ENCODE peak calls at places on chromosomes 3 and 15, in six cellular contexts. One of them, this sample, is unnamed.

GRCh38 chr3:61687206-61687605 is 125.8 kb downstream of the PTPRG start:
- DNase-seq in coronary artery: no peak
- DNase-seq in Peyer's patch: no peak
- DNase-seq in activated gamma-delta T cell treated with Interleukin-2 at 50 U/mL for 16 hours: no peak
- DNase-seq in natural killer cell treated with Interleukin-12 subunit alpha and Interleukin-12 subunit beta and Interleukin-15 and Interleukin-18, amount 100 ng/mL, for 72 hours: no peak
- DNase-seq in foreskin keratinocyte: no peak
- DNase-seq in this sample: no peak

GRCh38 chr3:171842864-171843511 is at the start of gene TMEM212:
- DNase-seq in coronary artery: no peak
- DNase-seq in Peyer's patch: no peak
- DNase-seq in activated gamma-delta T cell treated with Interleukin-2 at 50 U/mL for 16 hours: no peak
- DNase-seq in natural killer cell treated with Interleukin-12 subunit alpha and Interleukin-12 subunit beta and Interleukin-15 and Interleukin-18, amount 100 ng/mL, for 72 hours: no peak
- DNase-seq in foreskin keratinocyte: no peak
- DNase-seq in this sample: no peak

GRCh38 chr15:99424978-99425665 is 140.7 kb upstream of the MEF2A start:
- DNase-seq in coronary artery: peak
- DNase-seq in Peyer's patch: no peak
- DNase-seq in activated gamma-delta T cell treated with Interleukin-2 at 50 U/mL for 16 hours: peak
- DNase-seq in natural killer cell treated with Interleukin-12 subunit alpha and Interleukin-12 subunit beta and Interleukin-15 and Interleukin-18, amount 100 ng/mL, for 72 hours: no peak
- DNase-seq in foreskin keratinocyte: peak
- DNase-seq in this sample: no peak

GRCh38 chr3:49026536-49026935 is 2.7 kb downstream of the IMPDH2 start:
- DNase-seq in coronary artery: no peak
- DNase-seq in Peyer's patch: no peak
- DNase-seq in activated gamma-delta T cell treated with Interleukin-2 at 50 U/mL for 16 hours: no peak
- DNase-seq in natural killer cell treated with Interleukin-12 subunit alpha and Interleukin-12 subunit beta and Interleukin-15 and Interleukin-18, amount 100 ng/mL, for 72 hours: no peak
- DNase-seq in foreskin keratinocyte: no peak
- DNase-seq in this sample: no peak

GRCh38 chr15:91407237-91407889 is 307.3 kb downstream of the SV2B start:
- DNase-seq in coronary artery: no peak
- DNase-seq in Peyer's patch: no peak
- DNase-seq in activated gamma-delta T cell treated with Interleukin-2 at 50 U/mL for 16 hours: no peak
- DNase-seq in natural killer cell treated with Interleukin-12 subunit alpha and Interleukin-12 subunit beta and Interleukin-15 and Interleukin-18, amount 100 ng/mL, for 72 hours: no peak
- DNase-seq in foreskin keratinocyte: peak
- DNase-seq in this sample: no peak

GRCh38 chr15:100059094-100059493 is 282.7 kb downstream of the ADAMTS17 start:
- DNase-seq in coronary artery: no peak
- DNase-seq in Peyer's patch: no peak
- DNase-seq in activated gamma-delta T cell treated with Interleukin-2 at 50 U/mL for 16 hours: no peak
- DNase-seq in natural killer cell treated with Interleukin-12 subunit alpha and Interleukin-12 subunit beta and Interleukin-15 and Interleukin-18, amount 100 ng/mL, for 72 hours: no peak
- DNase-seq in foreskin keratinocyte: no peak
- DNase-seq in this sample: no peak

GRCh38 chr3:10248984-10249748 is 907 bp downstream of the TATDN2 start:
- DNase-seq in coronary artery: peak
- DNase-seq in Peyer's patch: peak
- DNase-seq in activated gamma-delta T cell treated with Interleukin-2 at 50 U/mL for 16 hours: peak
- DNase-seq in natural killer cell treated with Interleukin-12 subunit alpha and Interleukin-12 subunit beta and Interleukin-15 and Interleukin-18, amount 100 ng/mL, for 72 hours: peak
- DNase-seq in foreskin keratinocyte: no peak
- DNase-seq in this sample: peak

GRCh38 chr3:25548836-25549235 is 115.9 kb downstream of the TOP2B start:
- DNase-seq in coronary artery: no peak
- DNase-seq in Peyer's patch: no peak
- DNase-seq in activated gamma-delta T cell treated with Interleukin-2 at 50 U/mL for 16 hours: no peak
- DNase-seq in natural killer cell treated with Interleukin-12 subunit alpha and Interleukin-12 subunit beta and Interleukin-15 and Interleukin-18, amount 100 ng/mL, for 72 hours: no peak
- DNase-seq in foreskin keratinocyte: no peak
- DNase-seq in this sample: no peak

GRCh38 chr3:169192643-169193042 is 470.9 kb downstream of the MECOM start:
- DNase-seq in coronary artery: no peak
- DNase-seq in Peyer's patch: no peak
- DNase-seq in activated gamma-delta T cell treated with Interleukin-2 at 50 U/mL for 16 hours: no peak
- DNase-seq in natural killer cell treated with Interleukin-12 subunit alpha and Interleukin-12 subunit beta and Interleukin-15 and Interleukin-18, amount 100 ng/mL, for 72 hours: no peak
- DNase-seq in foreskin keratinocyte: no peak
- DNase-seq in this sample: no peak

GRCh38 chr3:190088890-190089289 is 31.8 kb downstream of the P3H2 start:
- DNase-seq in coronary artery: no peak
- DNase-seq in Peyer's patch: no peak
- DNase-seq in activated gamma-delta T cell treated with Interleukin-2 at 50 U/mL for 16 hours: no peak
- DNase-seq in natural killer cell treated with Interleukin-12 subunit alpha and Interleukin-12 subunit beta and Interleukin-15 and Interleukin-18, amount 100 ng/mL, for 72 hours: no peak
- DNase-seq in foreskin keratinocyte: no peak
- DNase-seq in this sample: peak

GRCh38 chr15:62068071-62068786 is 1.5 kb downstream of the C2CD4A start:
- DNase-seq in coronary artery: no peak
- DNase-seq in Peyer's patch: no peak
- DNase-seq in activated gamma-delta T cell treated with Interleukin-2 at 50 U/mL for 16 hours: no peak
- DNase-seq in natural killer cell treated with Interleukin-12 subunit alpha and Interleukin-12 subunit beta and Interleukin-15 and Interleukin-18, amount 100 ng/mL, for 72 hours: no peak
- DNase-seq in foreskin keratinocyte: no peak
- DNase-seq in this sample: peak

GRCh38 chr15:33913459-33913858 is 54.8 kb upstream of the CHRM5 start:
- DNase-seq in coronary artery: no peak
- DNase-seq in Peyer's patch: no peak
- DNase-seq in activated gamma-delta T cell treated with Interleukin-2 at 50 U/mL for 16 hours: no peak
- DNase-seq in natural killer cell treated with Interleukin-12 subunit alpha and Interleukin-12 subunit beta and Interleukin-15 and Interleukin-18, amount 100 ng/mL, for 72 hours: no peak
- DNase-seq in foreskin keratinocyte: no peak
- DNase-seq in this sample: no peak